ENCODE peak calls at places on chromosome 20, in four cellular contexts. One of them, this sample, is unnamed. For H3K4me1, the result is how much of the 10 kb centered on the place peaks cover.

GRCh38 chr20:49482173-49482572 is 295 bp downstream of the KCNB1 start:
- DNase-seq in left lung: no peak
- DNase-seq in neural progenitor cell: peak
- DNase-seq in HCT116: no peak
- DNase-seq in this sample: no peak

GRCh38 chr20:13857304-13857703 is 72.5 kb downstream of the NDUFAF5 start:
- DNase-seq in neural progenitor cell: no peak
- DNase-seq in left lung: no peak
- DNase-seq in HCT116: no peak
- DNase-seq in this sample: no peak

GRCh38 chr20:48219306-48219705 is 434.0 kb upstream of the SULF2 start:
- DNase-seq in left lung: no peak
- DNase-seq in neural progenitor cell: no peak
- DNase-seq in HCT116: no peak
- DNase-seq in this sample: no peak

GRCh38 chr20:44997668-44998067 is 31.4 kb downstream of the STK4 start:
- DNase-seq in HCT116: no peak
- DNase-seq in neural progenitor cell: no peak
- DNase-seq in left lung: no peak
- DNase-seq in this sample: no peak

GRCh38 chr20:3195607-3196230 is 8.8 kb downstream of the DDRGK1 start:
- DNase-seq in HCT116: no peak
- DNase-seq in left lung: no peak
- DNase-seq in neural progenitor cell: no peak
- DNase-seq in this sample: no peak

GRCh38 chr20:44581515-44581914 is 864 bp upstream of the PKIG start:
- DNase-seq in neural progenitor cell: no peak
- DNase-seq in HCT116: no peak
- DNase-seq in left lung: no peak
- DNase-seq in this sample: no peak

GRCh38 chr20:39129523-39129922 is 167.4 kb downstream of the DHX35 start:
- DNase-seq in neural progenitor cell: no peak
- DNase-seq in left lung: no peak
- DNase-seq in HCT116: no peak
- DNase-seq in this sample: no peak

GRCh38 chr20:41357424-41358163 is 9.0 kb downstream of the EMILIN3 start:
- DNase-seq in HCT116: no peak
- DNase-seq in left lung: no peak
- DNase-seq in neural progenitor cell: no peak
- DNase-seq in this sample: no peak

GRCh38 chr20:38724603-38725457 is 544 bp downstream of the SLC32A1 start:
- DNase-seq in neural progenitor cell: peak
- DNase-seq in HCT116: no peak
- DNase-seq in left lung: no peak
- DNase-seq in this sample: no peak

GRCh38 chr20:32870985-32871384 is 12.3 kb downstream of the EFCAB8 start:
- DNase-seq in HCT116: no peak
- DNase-seq in neural progenitor cell: no peak
- DNase-seq in left lung: no peak
- DNase-seq in this sample: no peak

GRCh38 chr20:57395111-57395959 is 4.1 kb downstream of the RBM38 start:
- DNase-seq in neural progenitor cell: peak
- DNase-seq in left lung: no peak
- DNase-seq in HCT116: no peak
- DNase-seq in this sample: no peak

GRCh38 chr20:23066772-23067171 is 17.3 kb upstream of the THBD start:
- DNase-seq in HCT116: no peak
- DNase-seq in neural progenitor cell: no peak
- DNase-seq in left lung: no peak
- DNase-seq in this sample: no peak

GRCh38 chr20:9225879-9226278 is 157.0 kb downstream of the PLCB4 start:
- DNase-seq in HCT116: no peak
- DNase-seq in neural progenitor cell: no peak
- DNase-seq in left lung: no peak
- DNase-seq in this sample: no peak

GRCh38 chr20:32980131-32980941 is 23.9 kb downstream of the SUN5 start:
- DNase-seq in left lung: no peak
- DNase-seq in neural progenitor cell: peak
- DNase-seq in HCT116: no peak
- DNase-seq in this sample: peak

GRCh38 chr20:64069209-64069613 is 6.2 kb downstream of the TCEA2 start:
- DNase-seq in left lung: no peak
- DNase-seq in neural progenitor cell: no peak
- DNase-seq in HCT116: no peak
- DNase-seq in this sample: no peak
- H3K27ac ChIP-seq in left lung: no peak
- H3K27ac ChIP-seq in neural progenitor cell: no peak
- H3K27ac ChIP-seq in HCT116: no peak
- H3K27ac ChIP-seq in this sample: no peak

DNA sequence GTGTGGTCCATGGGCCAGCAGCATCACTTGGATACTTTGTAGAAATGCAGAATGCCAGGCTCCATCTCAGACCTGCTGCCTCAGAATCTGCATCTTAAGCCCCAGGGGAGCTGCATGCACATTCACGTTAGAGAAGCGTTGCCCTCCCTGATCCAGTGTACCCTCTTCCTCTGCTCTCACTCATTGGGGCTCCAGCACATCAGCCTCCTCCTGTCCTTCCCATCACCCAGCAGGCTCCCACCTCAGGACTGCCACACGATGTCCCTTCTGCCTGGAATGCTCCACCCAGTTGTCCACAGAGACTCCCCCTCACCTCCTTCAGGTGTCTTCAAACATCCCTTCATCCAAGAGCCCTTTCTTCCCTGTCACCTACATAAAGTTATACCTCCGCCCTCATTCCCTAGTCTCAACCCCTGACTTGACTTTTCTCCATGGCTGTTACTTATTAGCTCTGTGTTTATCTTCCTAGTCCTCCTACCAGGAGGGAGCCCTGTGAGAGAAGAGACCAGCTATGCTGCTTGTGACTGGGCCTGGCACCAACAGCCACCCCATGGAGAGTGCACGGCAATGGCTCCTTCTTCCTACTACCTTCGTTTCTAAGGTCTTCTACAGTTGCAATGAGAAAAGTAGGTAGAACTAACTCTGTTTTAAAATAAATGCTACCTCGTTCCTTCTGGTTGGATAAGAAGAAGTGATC is 3.3 kb upstream of the ACSS1 start:
- DNase-seq in left lung: peak
- DNase-seq in HCT116: no peak
- DNase-seq in neural progenitor cell: no peak
- DNase-seq in this sample: no peak
- H3K4me3 ChIP-seq in left lung: no peak
- H3K4me3 ChIP-seq in HCT116: no peak
- H3K4me3 ChIP-seq in neural progenitor cell: no peak
- H3K4me3 ChIP-seq in this sample: no peak

GRCh38 chr20:51029963-51030930 is 7.3 kb upstream of the KCNG1 start:
- DNase-seq in neural progenitor cell: no peak
- DNase-seq in HCT116: no peak
- DNase-seq in left lung: no peak
- DNase-seq in this sample: no peak
- H3K4me1 ChIP-seq in neural progenitor cell: under half
- H3K4me1 ChIP-seq in HCT116: under half
- H3K4me1 ChIP-seq in left lung: under half
- H3K4me1 ChIP-seq in this sample: under half

DNA sequence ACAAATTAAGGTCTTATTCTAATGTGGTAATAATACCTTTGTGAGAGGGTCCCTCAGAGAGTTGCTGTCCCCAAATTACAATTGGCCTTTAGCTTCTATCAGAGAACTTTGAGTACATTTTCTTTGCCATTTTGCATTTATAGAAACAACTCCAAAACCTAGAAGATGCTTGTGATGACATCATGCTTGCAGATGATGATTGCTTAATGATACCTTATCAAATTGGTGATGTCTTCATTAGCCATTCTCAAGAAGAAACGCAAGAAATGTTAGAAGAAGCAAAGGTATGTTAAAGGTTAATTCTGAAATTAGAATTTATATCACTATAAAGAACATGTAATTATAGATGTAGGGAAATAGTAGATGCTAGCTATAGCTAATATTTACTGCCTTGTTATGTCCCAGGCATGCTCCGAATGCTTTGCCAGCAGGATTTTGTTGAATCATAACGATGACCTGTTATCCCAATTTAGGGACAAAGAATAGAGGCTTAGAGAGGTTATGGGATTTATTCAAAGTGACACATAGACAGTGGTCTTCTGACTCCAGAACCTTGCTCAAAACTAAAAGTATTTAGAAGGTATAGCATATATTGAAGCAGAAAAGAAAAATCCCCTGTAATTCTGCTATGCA is 7.4 kb downstream of the PFDN4 start:
- DNase-seq in neural progenitor cell: no peak
- DNase-seq in left lung: no peak
- DNase-seq in HCT116: no peak
- DNase-seq in this sample: no peak
- H3K27ac ChIP-seq in neural progenitor cell: no peak
- H3K27ac ChIP-seq in left lung: no peak
- H3K27ac ChIP-seq in HCT116: no peak
- H3K27ac ChIP-seq in this sample: no peak

GRCh38 chr20:1897486-1897885 is 2.3 kb downstream of the SIRPA start:
- DNase-seq in neural progenitor cell: no peak
- DNase-seq in HCT116: no peak
- DNase-seq in left lung: peak
- DNase-seq in this sample: no peak
- H3K4me3 ChIP-seq in neural progenitor cell: no peak
- H3K4me3 ChIP-seq in HCT116: no peak
- H3K4me3 ChIP-seq in left lung: peak
- H3K4me3 ChIP-seq in this sample: peak

GRCh38 chr20:46406986-46407670 is 713 bp upstream of the ELMO2 start:
- DNase-seq in HCT116: peak
- DNase-seq in left lung: peak
- DNase-seq in neural progenitor cell: peak
- DNase-seq in this sample: peak
- H3K4me1 ChIP-seq in HCT116: under half
- H3K4me1 ChIP-seq in left lung: half or more
- H3K4me1 ChIP-seq in neural progenitor cell: under half
- H3K4me1 ChIP-seq in this sample: half or more

This sample was measured in suprapubic skin.